ENCODE peak calls at places on chromosomes 4 and X, in six cellular contexts. C is adrenal gland, P is aorta, B is mammary epithelial cell, U is GM12878, X is tibial nerve. D is an unnamed sample.

GRCh38 chrX:15564981-15565579 is 35.7 kb downstream of the ACE2 start:
- DNase-seq in C (peak; percentile 72), P (peak; percentile 57), B (peak; percentile 80), U (peak; percentile 9), X (peak; percentile 38), D (peak; percentile 75)

GRCh38 chrX:94389044-94389443 is 715.0 kb downstream of the FAM133A start:
- DNase-seq in C (no peak), P (no peak), B (no peak), U (no peak), X (no peak), D (no peak)

GRCh38 chr4:34512631-34513030 is 1731.7 kb downstream of the ARAP2 start:
- DNase-seq in C (no peak), P (no peak), B (no peak), U (no peak), X (no peak), D (no peak)

GRCh38 chr4:77052352-77052751 is 23.4 kb downstream of the CCNI start:
- DNase-seq in C (peak; percentile 63), P (peak; percentile 57), B (peak; percentile 46), U (no peak), X (peak; percentile 43), D (no peak)

GRCh38 chr4:180950377-180950776 is 1292.8 kb upstream of the TENM3 start:
- DNase-seq in C (no peak), P (no peak), B (peak; percentile 59), U (no peak), X (no peak), D (no peak)

GRCh38 chrX:49155243-49155899 is 7.2 kb upstream of the MAGIX start:
- DNase-seq in C (no peak), P (no peak), B (peak; percentile 68), U (no peak), X (no peak), D (no peak)

GRCh38 chr4:95415346-95415771 is 133.4 kb downstream of the UNC5C start:
- DNase-seq in C (no peak), P (no peak), B (peak; percentile 59), U (no peak), X (no peak), D (no peak)

GRCh38 chr4:2469192-2469984 is 482 bp downstream of the RNF4 start:
- DNase-seq in C (peak; percentile 53), P (peak; percentile 66), B (peak; percentile 42), U (no peak), X (peak; percentile 16), D (no peak)

GRCh38 chrX:153917814-153918213 is 8.2 kb downstream of the ARHGAP4 start:
- DNase-seq in C (no peak), P (no peak), B (peak; percentile 55), U (no peak), X (no peak), D (no peak)

DNA sequence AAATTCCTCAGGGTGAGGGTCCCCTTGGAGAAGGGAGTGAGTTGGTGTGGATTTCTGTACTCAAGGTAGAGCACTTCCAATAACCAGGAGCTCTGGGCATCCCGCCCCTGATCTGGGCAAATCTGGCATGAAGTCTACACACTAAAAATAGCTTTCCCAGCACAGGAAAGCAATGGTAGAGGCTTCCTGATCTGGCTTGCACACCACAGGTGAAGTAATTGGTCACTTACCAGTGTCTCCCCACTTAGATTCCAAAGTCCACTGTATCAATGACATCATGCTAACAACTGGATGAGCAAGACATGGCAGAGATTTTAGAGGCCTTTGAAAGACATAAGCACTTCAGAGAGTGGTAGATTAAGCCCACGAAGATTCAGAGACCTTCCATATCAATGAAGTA is 17.8 kb upstream of the IDS start:
- DNase-seq in C (no peak), P (no peak), B (no peak), U (no peak), X (no peak), D (no peak)
- H3K27ac ChIP-seq in C (no peak overlapping the region), P (no peak overlapping the region), B (no peak overlapping the region), U (no peak overlapping the region), X (no peak overlapping the region), D (no peak overlapping the region)

GRCh38 chr4:664713-665231 is 9.3 kb downstream of the ATP5ME start:
- DNase-seq in C (no peak), P (peak; percentile 44), B (no peak), U (no peak), X (no peak), D (no peak)

GRCh38 chr4:661231-661630 is 12.8 kb downstream of the ATP5ME start:
- DNase-seq in C (no peak), P (peak; percentile 9), B (no peak), U (no peak), X (no peak), D (no peak)

GRCh38 chr4:661856-662761 is 12.0 kb downstream of the ATP5ME start:
- DNase-seq in C (no peak), P (peak; percentile 45), B (no peak), U (no peak), X (no peak), D (no peak)

GRCh38 chr4:663438-664428 is 10.3 kb downstream of the ATP5ME start:
- DNase-seq in C (no peak), P (peak; percentile 81), B (no peak), U (no peak), X (no peak), D (no peak)

GRCh38 chr4:663046-663437 is 11.0 kb downstream of the ATP5ME start:
- DNase-seq in C (no peak), P (no peak), B (no peak), U (no peak), X (no peak), D (no peak)
- H3K4me3 ChIP-seq in C (peak overlapping the region; percentile 55), P (no peak overlapping the region), B (no peak overlapping the region), U (peak overlapping the region; percentile 79), X (peak overlapping the region; percentile 56), D (peak overlapping the region; percentile 76)

GRCh38 chr4:150235317-150235716 is 157.1 kb downstream of the DCLK2 start:
- DNase-seq in C (no peak), P (no peak), B (no peak), U (no peak), X (no peak), D (no peak)
- H3K27ac ChIP-seq in C (no peak overlapping the region), P (no peak overlapping the region), B (no peak overlapping the region), U (no peak overlapping the region), X (no peak overlapping the region), D (peak overlapping the region; percentile 88)

GRCh38 chrX:21975242-21975641 is 34.7 kb downstream of the SMS start:
- DNase-seq in C (no peak), P (no peak), B (no peak), U (no peak), X (no peak), D (no peak)

GRCh38 chrX:21974011-21974385 is 33.5 kb downstream of the SMS start:
- DNase-seq in C (no peak), P (no peak), B (peak; percentile 30), U (peak; percentile 17), X (no peak), D (no peak)

GRCh38 chrX:21972721-21973120 is 32.2 kb downstream of the SMS start:
- DNase-seq in C (no peak), P (peak; percentile 67), B (no peak), U (no peak), X (no peak), D (no peak)

GRCh38 chrX:21972046-21972445 is 31.5 kb downstream of the SMS start:
- DNase-seq in C (no peak), P (no peak), B (no peak), U (no peak), X (no peak), D (no peak)

GRCh38 chrX:21973321-21974010 is 33.0 kb downstream of the SMS start:
- DNase-seq in C (no peak), P (no peak), B (no peak), U (no peak), X (no peak), D (no peak)
- H3K4me3 ChIP-seq in C (no peak overlapping the region), P (no peak overlapping the region), B (no peak overlapping the region), U (no peak overlapping the region), X (no peak overlapping the region), D (no peak overlapping the region)

DNA sequence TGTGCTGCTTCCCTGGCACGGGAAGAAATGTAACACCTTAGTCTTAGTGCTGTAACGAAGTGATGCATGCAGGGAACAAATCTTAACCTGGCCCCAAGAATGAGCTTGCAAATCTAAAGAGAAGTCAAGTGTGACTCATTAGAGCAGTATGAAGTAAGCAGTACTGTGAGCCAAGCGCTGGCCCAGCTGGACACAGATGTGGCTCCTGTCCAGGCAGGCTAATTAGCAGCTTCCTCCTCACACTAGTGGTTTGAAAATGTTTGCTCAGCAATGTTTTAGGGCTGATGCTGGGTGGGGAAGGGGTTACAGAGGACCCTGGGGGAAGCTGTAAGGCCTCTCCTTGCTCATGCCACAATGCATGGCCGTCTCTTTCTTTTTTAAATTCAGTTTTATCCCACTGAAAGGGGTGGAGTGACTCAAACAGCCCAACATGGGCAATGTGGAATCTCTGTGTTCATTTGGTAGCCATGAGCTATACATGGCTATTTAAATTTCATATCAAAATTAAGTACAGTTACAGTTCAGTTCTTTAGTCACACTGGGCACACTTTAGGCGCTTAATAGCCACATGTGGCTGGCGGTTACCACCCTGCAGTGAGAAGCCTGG is 48.9 kb downstream of the MAP7D2 start:
- DNase-seq in C (peak; percentile 74), P (peak; percentile 83), B (peak; percentile 83), U (no peak), X (peak; percentile 76), D (peak; percentile 78)
- H3K27ac ChIP-seq in C (no peak overlapping the region), P (no peak overlapping the region), B (peak overlapping the region; percentile 64), U (no peak overlapping the region), X (no peak overlapping the region), D (no peak overlapping the region)